ENCODE peak calls at places on chromosomes 3 and 15, in five cellular contexts. One of them, this sample, is unnamed.
A peak's percentile ranks its signal among the peaks of the same experiment; 100 is the strongest.

GRCh38 chr15:45855210-45855906 is 220.5 kb downstream of the SQOR start:
- DNase-seq in fibroblast of mammary gland: no peak
- DNase-seq in iPS DF 6.9: no peak
- DNase-seq in activated CD4-positive, alpha-beta T cell treated with anti-CD3 and anti-CD28 coated beads, Interleukin-2, amount 10 ng/mL, durations not matched to agents 7 days and 5 days: no peak
- DNase-seq in IMR-90: no peak
- DNase-seq in this sample: no peak

GRCh38 chr3:28476194-28476593 is 127.6 kb upstream of the AZI2 start:
- DNase-seq in activated CD4-positive, alpha-beta T cell treated with anti-CD3 and anti-CD28 coated beads, Interleukin-2, amount 10 ng/mL, durations not matched to agents 7 days and 5 days: no peak
- DNase-seq in fibroblast of mammary gland: peak; percentile 69
- DNase-seq in iPS DF 6.9: peak; percentile 5
- DNase-seq in IMR-90: peak; percentile 57
- DNase-seq in this sample: peak; percentile 52

GRCh38 chr3:192835818-192836468 is 81.7 kb downstream of the MB21D2 start:
- DNase-seq in activated CD4-positive, alpha-beta T cell treated with anti-CD3 and anti-CD28 coated beads, Interleukin-2, amount 10 ng/mL, durations not matched to agents 7 days and 5 days: no peak
- DNase-seq in iPS DF 6.9: no peak
- DNase-seq in fibroblast of mammary gland: peak; percentile 93
- DNase-seq in IMR-90: peak; percentile 71
- DNase-seq in this sample: peak; percentile 69

GRCh38 chr15:42033214-42033873 is 12.5 kb upstream of the PLA2G4E start:
- DNase-seq in iPS DF 6.9: no peak
- DNase-seq in activated CD4-positive, alpha-beta T cell treated with anti-CD3 and anti-CD28 coated beads, Interleukin-2, amount 10 ng/mL, durations not matched to agents 7 days and 5 days: no peak
- DNase-seq in IMR-90: no peak
- DNase-seq in fibroblast of mammary gland: no peak
- DNase-seq in this sample: no peak

GRCh38 chr3:148243609-148244008 is 454.1 kb upstream of the AGTR1 start:
- DNase-seq in IMR-90: no peak
- DNase-seq in fibroblast of mammary gland: peak; percentile 20
- DNase-seq in iPS DF 6.9: no peak
- DNase-seq in activated CD4-positive, alpha-beta T cell treated with anti-CD3 and anti-CD28 coated beads, Interleukin-2, amount 10 ng/mL, durations not matched to agents 7 days and 5 days: no peak
- DNase-seq in this sample: no peak

GRCh38 chr15:39433351-39433750 is 147.5 kb upstream of the THBS1 start:
- DNase-seq in fibroblast of mammary gland: no peak
- DNase-seq in iPS DF 6.9: no peak
- DNase-seq in IMR-90: no peak
- DNase-seq in activated CD4-positive, alpha-beta T cell treated with anti-CD3 and anti-CD28 coated beads, Interleukin-2, amount 10 ng/mL, durations not matched to agents 7 days and 5 days: no peak
- DNase-seq in this sample: no peak

GRCh38 chr3:70090322-70090913 is 90.9 kb downstream of the SAMMSON start:
- DNase-seq in IMR-90: peak; percentile 28
- DNase-seq in iPS DF 6.9: no peak
- DNase-seq in activated CD4-positive, alpha-beta T cell treated with anti-CD3 and anti-CD28 coated beads, Interleukin-2, amount 10 ng/mL, durations not matched to agents 7 days and 5 days: no peak
- DNase-seq in fibroblast of mammary gland: peak; percentile 34
- DNase-seq in this sample: no peak

GRCh38 chr3:72487946-72488735 is 360.1 kb downstream of the SHQ1 start:
- DNase-seq in IMR-90: peak; percentile 15
- DNase-seq in fibroblast of mammary gland: peak; percentile 43
- DNase-seq in activated CD4-positive, alpha-beta T cell treated with anti-CD3 and anti-CD28 coated beads, Interleukin-2, amount 10 ng/mL, durations not matched to agents 7 days and 5 days: no peak
- DNase-seq in iPS DF 6.9: no peak
- DNase-seq in this sample: peak; percentile 8

GRCh38 chr3:12894629-12895028 is 53.3 kb upstream of the RPL32 start:
- DNase-seq in iPS DF 6.9: no peak
- DNase-seq in fibroblast of mammary gland: no peak
- DNase-seq in activated CD4-positive, alpha-beta T cell treated with anti-CD3 and anti-CD28 coated beads, Interleukin-2, amount 10 ng/mL, durations not matched to agents 7 days and 5 days: no peak
- DNase-seq in IMR-90: peak; percentile 6
- DNase-seq in this sample: no peak

GRCh38 chr15:81475471-81475870 is 101.5 kb upstream of the TMC3 start:
- DNase-seq in activated CD4-positive, alpha-beta T cell treated with anti-CD3 and anti-CD28 coated beads, Interleukin-2, amount 10 ng/mL, durations not matched to agents 7 days and 5 days: no peak
- DNase-seq in fibroblast of mammary gland: no peak
- DNase-seq in iPS DF 6.9: no peak
- DNase-seq in IMR-90: no peak
- DNase-seq in this sample: no peak

GRCh38 chr15:45630958-45631691 is 3.7 kb upstream of the SQOR start:
- DNase-seq in IMR-90: peak; percentile 94
- DNase-seq in fibroblast of mammary gland: peak; percentile 98
- DNase-seq in iPS DF 6.9: no peak
- DNase-seq in activated CD4-positive, alpha-beta T cell treated with anti-CD3 and anti-CD28 coated beads, Interleukin-2, amount 10 ng/mL, durations not matched to agents 7 days and 5 days: no peak
- DNase-seq in this sample: peak; percentile 91

GRCh38 chr15:69697913-69698312 is 245.3 kb downstream of the RPLP1 start:
- DNase-seq in activated CD4-positive, alpha-beta T cell treated with anti-CD3 and anti-CD28 coated beads, Interleukin-2, amount 10 ng/mL, durations not matched to agents 7 days and 5 days: no peak
- DNase-seq in fibroblast of mammary gland: no peak
- DNase-seq in IMR-90: no peak
- DNase-seq in iPS DF 6.9: no peak
- DNase-seq in this sample: no peak

GRCh38 chr15:93897377-93897776 is 334.0 kb upstream of the MCTP2 start:
- DNase-seq in fibroblast of mammary gland: no peak
- DNase-seq in activated CD4-positive, alpha-beta T cell treated with anti-CD3 and anti-CD28 coated beads, Interleukin-2, amount 10 ng/mL, durations not matched to agents 7 days and 5 days: no peak
- DNase-seq in IMR-90: no peak
- DNase-seq in iPS DF 6.9: no peak
- DNase-seq in this sample: no peak

GRCh38 chr15:68183886-68184285 is 21.2 kb downstream of the CALML4 start:
- DNase-seq in iPS DF 6.9: no peak
- DNase-seq in fibroblast of mammary gland: peak; percentile 51
- DNase-seq in IMR-90: peak; percentile 41
- DNase-seq in activated CD4-positive, alpha-beta T cell treated with anti-CD3 and anti-CD28 coated beads, Interleukin-2, amount 10 ng/mL, durations not matched to agents 7 days and 5 days: no peak
- DNase-seq in this sample: no peak

GRCh38 chr3:78986702-78987101 is 781.1 kb downstream of the ROBO1 start:
- DNase-seq in iPS DF 6.9: no peak
- DNase-seq in IMR-90: no peak
- DNase-seq in fibroblast of mammary gland: no peak
- DNase-seq in activated CD4-positive, alpha-beta T cell treated with anti-CD3 and anti-CD28 coated beads, Interleukin-2, amount 10 ng/mL, durations not matched to agents 7 days and 5 days: no peak
- DNase-seq in this sample: no peak

GRCh38 chr3:14885307-14885706 is 62.1 kb upstream of the NR2C2 start:
- DNase-seq in fibroblast of mammary gland: no peak
- DNase-seq in activated CD4-positive, alpha-beta T cell treated with anti-CD3 and anti-CD28 coated beads, Interleukin-2, amount 10 ng/mL, durations not matched to agents 7 days and 5 days: peak; percentile 70
- DNase-seq in iPS DF 6.9: no peak
- DNase-seq in IMR-90: no peak
- DNase-seq in this sample: no peak

GRCh38 chr3:130759692-130760338 is 13.2 kb upstream of the PIK3R4 start:
- DNase-seq in IMR-90: peak; percentile 49
- DNase-seq in fibroblast of mammary gland: peak; percentile 62
- DNase-seq in activated CD4-positive, alpha-beta T cell treated with anti-CD3 and anti-CD28 coated beads, Interleukin-2, amount 10 ng/mL, durations not matched to agents 7 days and 5 days: peak; percentile 70
- DNase-seq in iPS DF 6.9: peak; percentile 20
- DNase-seq in this sample: peak; percentile 64

GRCh38 chr3:62214850-62215249 is 158.5 kb downstream of the FEZF2 start:
- DNase-seq in fibroblast of mammary gland: no peak
- DNase-seq in activated CD4-positive, alpha-beta T cell treated with anti-CD3 and anti-CD28 coated beads, Interleukin-2, amount 10 ng/mL, durations not matched to agents 7 days and 5 days: no peak
- DNase-seq in iPS DF 6.9: no peak
- DNase-seq in IMR-90: no peak
- DNase-seq in this sample: no peak

GRCh38 chr3:30894521-30895289 is at the start of gene GADL1:
- DNase-seq in activated CD4-positive, alpha-beta T cell treated with anti-CD3 and anti-CD28 coated beads, Interleukin-2, amount 10 ng/mL, durations not matched to agents 7 days and 5 days: peak; percentile 25
- DNase-seq in iPS DF 6.9: no peak
- DNase-seq in IMR-90: peak; percentile 8
- DNase-seq in fibroblast of mammary gland: peak; percentile 10
- DNase-seq in this sample: peak; percentile 14

GRCh38 chr15:70095387-70096214 is 2.1 kb downstream of the TLE3 start:
- DNase-seq in iPS DF 6.9: no peak
- DNase-seq in IMR-90: no peak
- DNase-seq in fibroblast of mammary gland: no peak
- DNase-seq in activated CD4-positive, alpha-beta T cell treated with anti-CD3 and anti-CD28 coated beads, Interleukin-2, amount 10 ng/mL, durations not matched to agents 7 days and 5 days: peak; percentile 19
- DNase-seq in this sample: no peak

GRCh38 chr3:104960579-104960978 is 406.1 kb upstream of the ALCAM start:
- DNase-seq in fibroblast of mammary gland: peak; percentile 6
- DNase-seq in activated CD4-positive, alpha-beta T cell treated with anti-CD3 and anti-CD28 coated beads, Interleukin-2, amount 10 ng/mL, durations not matched to agents 7 days and 5 days: no peak
- DNase-seq in iPS DF 6.9: no peak
- DNase-seq in IMR-90: no peak
- DNase-seq in this sample: peak; percentile 23

GRCh38 chr3:189896533-189896932 is 224.2 kb downstream of the P3H2 start:
- DNase-seq in fibroblast of mammary gland: no peak
- DNase-seq in activated CD4-positive, alpha-beta T cell treated with anti-CD3 and anti-CD28 coated beads, Interleukin-2, amount 10 ng/mL, durations not matched to agents 7 days and 5 days: no peak
- DNase-seq in iPS DF 6.9: no peak
- DNase-seq in IMR-90: no peak
- DNase-seq in this sample: no peak

GRCh38 chr3:99720985-99721632 is 82.7 kb downstream of the COL8A1 start:
- DNase-seq in fibroblast of mammary gland: peak; percentile 42
- DNase-seq in iPS DF 6.9: no peak
- DNase-seq in activated CD4-positive, alpha-beta T cell treated with anti-CD3 and anti-CD28 coated beads, Interleukin-2, amount 10 ng/mL, durations not matched to agents 7 days and 5 days: no peak
- DNase-seq in IMR-90: peak; percentile 29
- DNase-seq in this sample: peak; percentile 34

GRCh38 chr3:156615592-156616173 is 58.7 kb upstream of the TIPARP start:
- DNase-seq in iPS DF 6.9: no peak
- DNase-seq in activated CD4-positive, alpha-beta T cell treated with anti-CD3 and anti-CD28 coated beads, Interleukin-2, amount 10 ng/mL, durations not matched to agents 7 days and 5 days: no peak
- DNase-seq in fibroblast of mammary gland: peak; percentile 90
- DNase-seq in IMR-90: peak; percentile 79
- DNase-seq in this sample: peak; percentile 82

GRCh38 chr3:42752441-42752840 is 20.6 kb downstream of the CCDC13 start:
- DNase-seq in activated CD4-positive, alpha-beta T cell treated with anti-CD3 and anti-CD28 coated beads, Interleukin-2, amount 10 ng/mL, durations not matched to agents 7 days and 5 days: no peak
- DNase-seq in iPS DF 6.9: no peak
- DNase-seq in fibroblast of mammary gland: no peak
- DNase-seq in IMR-90: no peak
- DNase-seq in this sample: no peak

GRCh38 chr15:46280753-46281521 is 646.1 kb downstream of the SQOR start:
- DNase-seq in activated CD4-positive, alpha-beta T cell treated with anti-CD3 and anti-CD28 coated beads, Interleukin-2, amount 10 ng/mL, durations not matched to agents 7 days and 5 days: no peak
- DNase-seq in IMR-90: no peak
- DNase-seq in iPS DF 6.9: peak; percentile 20
- DNase-seq in fibroblast of mammary gland: no peak
- DNase-seq in this sample: no peak

GRCh38 chr3:159806412-159806811 is 182.2 kb upstream of the IL12A start:
- DNase-seq in IMR-90: peak; percentile 54
- DNase-seq in fibroblast of mammary gland: no peak
- DNase-seq in activated CD4-positive, alpha-beta T cell treated with anti-CD3 and anti-CD28 coated beads, Interleukin-2, amount 10 ng/mL, durations not matched to agents 7 days and 5 days: no peak
- DNase-seq in iPS DF 6.9: no peak
- DNase-seq in this sample: peak; percentile 60

GRCh38 chr15:77577350-77577749 is 55.4 kb downstream of the LINGO1 start:
- DNase-seq in IMR-90: no peak
- DNase-seq in activated CD4-positive, alpha-beta T cell treated with anti-CD3 and anti-CD28 coated beads, Interleukin-2, amount 10 ng/mL, durations not matched to agents 7 days and 5 days: no peak
- DNase-seq in iPS DF 6.9: no peak
- DNase-seq in fibroblast of mammary gland: no peak
- DNase-seq in this sample: no peak

GRCh38 chr3:33089515-33089914 is 7.4 kb downstream of the GLB1 start:
- DNase-seq in fibroblast of mammary gland: no peak
- DNase-seq in IMR-90: no peak
- DNase-seq in iPS DF 6.9: no peak
- DNase-seq in activated CD4-positive, alpha-beta T cell treated with anti-CD3 and anti-CD28 coated beads, Interleukin-2, amount 10 ng/mL, durations not matched to agents 7 days and 5 days: peak; percentile 59
- DNase-seq in this sample: no peak

GRCh38 chr3:139427283-139428060 is 38.0 kb upstream of the COPB2 start:
- DNase-seq in iPS DF 6.9: peak; percentile 29
- DNase-seq in activated CD4-positive, alpha-beta T cell treated with anti-CD3 and anti-CD28 coated beads, Interleukin-2, amount 10 ng/mL, durations not matched to agents 7 days and 5 days: peak; percentile 46
- DNase-seq in IMR-90: peak; percentile 71
- DNase-seq in fibroblast of mammary gland: peak; percentile 77
- DNase-seq in this sample: peak; percentile 64